ENCODE peak calls at places on chromosomes 1 and 21, in four cellular contexts. One of them, this sample, is unnamed.

GRCh38 chr1:28058168-28058567 is 30.2 kb downstream of the EYA3 start:
- DNase-seq in IMR-90: no peak
- DNase-seq in mesendoderm: no peak
- DNase-seq in H9: no peak
- DNase-seq in this sample: no peak

GRCh38 chr1:241770115-241770514 is 77.9 kb upstream of the EXO1 start:
- DNase-seq in IMR-90: no peak
- DNase-seq in mesendoderm: peak
- DNase-seq in H9: no peak
- DNase-seq in this sample: no peak

GRCh38 chr1:15714438-15715136 is 21.5 kb upstream of the SLC25A34 start:
- DNase-seq in IMR-90: peak
- DNase-seq in mesendoderm: no peak
- DNase-seq in H9: no peak
- DNase-seq in this sample: no peak

GRCh38 chr1:201348211-201348566 is 29.3 kb downstream of the TNNT2 start:
- DNase-seq in IMR-90: peak
- DNase-seq in mesendoderm: peak
- DNase-seq in H9: peak
- DNase-seq in this sample: no peak

GRCh38 chr21:32481875-32482408 is 69.4 kb downstream of the EVA1C start:
- DNase-seq in IMR-90: no peak
- DNase-seq in H9: no peak
- DNase-seq in mesendoderm: no peak
- DNase-seq in this sample: no peak

GRCh38 chr1:24635195-24635843 is 7.8 kb upstream of the SRRM1 start:
- DNase-seq in mesendoderm: peak
- DNase-seq in IMR-90: peak
- DNase-seq in H9: no peak
- DNase-seq in this sample: peak

GRCh38 chr1:111161843-111162242 is 21.8 kb downstream of the CEPT1 start:
- DNase-seq in IMR-90: peak
- DNase-seq in mesendoderm: peak
- DNase-seq in H9: no peak
- DNase-seq in this sample: no peak

GRCh38 chr1:119102051-119102450 is 38.4 kb downstream of the WARS2 start:
- DNase-seq in IMR-90: no peak
- DNase-seq in mesendoderm: no peak
- DNase-seq in H9: no peak
- DNase-seq in this sample: no peak

GRCh38 chr1:16139473-16139962 is 16.4 kb downstream of the EPHA2 start:
- DNase-seq in H9: no peak
- DNase-seq in IMR-90: peak
- DNase-seq in mesendoderm: peak
- DNase-seq in this sample: no peak

GRCh38 chr1:226685196-226685820 is 53.8 kb downstream of the ITPKB start:
- DNase-seq in H9: no peak
- DNase-seq in IMR-90: no peak
- DNase-seq in mesendoderm: no peak
- DNase-seq in this sample: no peak

GRCh38 chr1:14255711-14256110 is 342.8 kb upstream of the KAZN start:
- DNase-seq in H9: no peak
- DNase-seq in IMR-90: no peak
- DNase-seq in mesendoderm: no peak
- DNase-seq in this sample: no peak

GRCh38 chr1:223363057-223363855 is 720 bp downstream of the SUSD4 start:
- DNase-seq in IMR-90: peak
- DNase-seq in mesendoderm: peak
- DNase-seq in H9: peak
- DNase-seq in this sample: no peak

GRCh38 chr1:165443539-165444289 is 1.2 kb downstream of the RXRG start:
- DNase-seq in IMR-90: no peak
- DNase-seq in mesendoderm: peak
- DNase-seq in H9: peak
- DNase-seq in this sample: no peak

GRCh38 chr1:193308438-193308837 is 122.0 kb upstream of the B3GALT2 start:
- DNase-seq in mesendoderm: no peak
- DNase-seq in IMR-90: peak
- DNase-seq in H9: no peak
- DNase-seq in this sample: no peak

GRCh38 chr1:12542138-12542465 is 75.9 kb downstream of the DHRS3 start:
- DNase-seq in IMR-90: no peak
- DNase-seq in H9: no peak
- DNase-seq in mesendoderm: no peak
- DNase-seq in this sample: no peak

GRCh38 chr1:12539705-12540579 is 78.1 kb downstream of the DHRS3 start:
- DNase-seq in IMR-90: peak
- DNase-seq in mesendoderm: peak
- DNase-seq in H9: peak
- DNase-seq in this sample: peak

GRCh38 chr1:12541274-12542137 is 76.5 kb downstream of the DHRS3 start:
- DNase-seq in mesendoderm: peak
- DNase-seq in IMR-90: peak
- DNase-seq in H9: no peak
- DNase-seq in this sample: no peak

GRCh38 chr1:12539320-12539704 is 78.7 kb downstream of the DHRS3 start:
- DNase-seq in mesendoderm: no peak
- DNase-seq in H9: no peak
- DNase-seq in IMR-90: no peak
- DNase-seq in this sample: no peak

GRCh38 chr1:12540580-12541273 is 77.3 kb downstream of the DHRS3 start:
- DNase-seq in H9: no peak
- DNase-seq in mesendoderm: no peak
- DNase-seq in IMR-90: no peak
- DNase-seq in this sample: no peak
- H3K9ac ChIP-seq in H9: no peak
- H3K9ac ChIP-seq in mesendoderm: peak
- H3K9ac ChIP-seq in IMR-90: no peak
- H3K9ac ChIP-seq in this sample: no peak

DNA sequence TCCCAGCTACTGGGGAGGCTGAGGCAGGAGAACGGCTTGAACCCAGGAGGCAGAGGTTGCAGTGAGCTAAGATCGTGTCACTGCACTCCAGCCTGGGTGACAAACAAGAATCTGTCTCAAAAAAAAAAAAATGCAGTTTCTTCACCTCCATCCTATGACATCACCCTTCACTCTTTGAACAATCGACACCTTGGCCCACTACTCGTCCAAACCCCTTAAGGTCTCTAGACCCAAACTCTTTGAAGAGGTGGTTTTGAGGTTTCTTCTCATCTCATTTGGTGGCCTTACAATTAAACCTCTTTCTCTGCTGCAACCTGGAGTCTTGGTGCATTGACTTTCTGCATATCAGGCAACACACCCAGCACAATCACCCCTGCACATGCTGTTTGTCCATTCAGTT is 86.1 kb downstream of the SLC16A1 start:
- DNase-seq in H9: no peak
- DNase-seq in IMR-90: no peak
- DNase-seq in mesendoderm: no peak
- DNase-seq in this sample: no peak
- H3K4ac ChIP-seq in H9: no peak
- H3K4ac ChIP-seq in IMR-90: no peak
- H3K4ac ChIP-seq in mesendoderm: no peak
- H3K4ac ChIP-seq in this sample: peak

GRCh38 chr1:94302497-94302896 is 65.1 kb upstream of the ARHGAP29 start:
- DNase-seq in IMR-90: no peak
- DNase-seq in mesendoderm: no peak
- DNase-seq in H9: no peak
- DNase-seq in this sample: no peak

GRCh38 chr1:94306521-94306920 is 69.1 kb upstream of the ARHGAP29 start:
- DNase-seq in IMR-90: no peak
- DNase-seq in mesendoderm: no peak
- DNase-seq in H9: no peak
- DNase-seq in this sample: no peak

GRCh38 chr1:94302960-94303359 is 65.6 kb upstream of the ARHGAP29 start:
- DNase-seq in H9: no peak
- DNase-seq in IMR-90: no peak
- DNase-seq in mesendoderm: no peak
- DNase-seq in this sample: no peak

GRCh38 chr1:94305704-94306103 is 68.3 kb upstream of the ARHGAP29 start:
- DNase-seq in IMR-90: peak
- DNase-seq in mesendoderm: no peak
- DNase-seq in H9: no peak
- DNase-seq in this sample: no peak

GRCh38 chr1:94304553-94304952 is 67.2 kb upstream of the ARHGAP29 start:
- DNase-seq in mesendoderm: no peak
- DNase-seq in IMR-90: no peak
- DNase-seq in H9: no peak
- DNase-seq in this sample: no peak
- H3K9ac ChIP-seq in mesendoderm: no peak
- H3K9ac ChIP-seq in IMR-90: no peak
- H3K9ac ChIP-seq in H9: no peak
- H3K9ac ChIP-seq in this sample: no peak

GRCh38 chr21:36319767-36320420 is at the start of gene MORC3:
- DNase-seq in mesendoderm: peak
- DNase-seq in H9: peak
- DNase-seq in IMR-90: peak
- DNase-seq in this sample: peak
- H3K4ac ChIP-seq in mesendoderm: peak
- H3K4ac ChIP-seq in H9: no peak
- H3K4ac ChIP-seq in IMR-90: peak
- H3K4ac ChIP-seq in this sample: peak

This sample was measured in trophoblast cell.